ENCODE peak calls at places on chromosomes 13 and 19, in seven cellular contexts. I, R, E, B, D, Q and H are unnamed samples.

GRCh38 chr13:99655351-99656091 is 154.2 kb downstream of the TM9SF2 start:
- DNase-seq in D (peak; percentile 91), E (no peak), I (no peak), R (no peak), Q (no peak), B (no peak), H (peak; percentile 21)

GRCh38 chr13:46679369-46680180 is 117.4 kb downstream of the ESD start:
- DNase-seq in R (no peak), I (no peak), E (no peak), B (peak; percentile 58), Q (peak; percentile 91), D (no peak), H (peak; percentile 88)

GRCh38 chr13:81017525-81018152 is 676.7 kb upstream of the SPRY2 start:
- DNase-seq in R (no peak), B (peak; percentile 9), E (no peak), I (no peak), Q (peak; percentile 85), D (peak; percentile 64), H (peak; percentile 76)

GRCh38 chr13:68160466-68160865 is 930.3 kb upstream of the PCDH9 start:
- DNase-seq in D (peak; percentile 15), R (no peak), E (no peak), I (no peak), Q (peak; percentile 35), B (no peak), H (no peak)

GRCh38 chr19:2922987-2923386 is 21.8 kb downstream of the ZNF77 start:
- DNase-seq in D (peak; percentile 90), Q (peak; percentile 32), I (no peak), B (no peak), E (no peak), R (no peak), H (peak; percentile 35)

GRCh38 chr13:88000239-88000638 is 329.1 kb downstream of the SLITRK5 start:
- DNase-seq in R (no peak), B (no peak), D (no peak), I (no peak), E (no peak), Q (no peak), H (no peak)

GRCh38 chr19:29653398-29653797 is 11.9 kb upstream of the PLEKHF1 start:
- DNase-seq in B (no peak), Q (no peak), E (peak; percentile 6), D (no peak), I (no peak), R (no peak), H (no peak)

GRCh38 chr19:7415163-7415856 is 66.6 kb downstream of the ARHGEF18 start:
- DNase-seq in B (no peak), I (no peak), Q (peak; percentile 18), R (peak; percentile 69), D (peak; percentile 34), E (no peak), H (peak; percentile 79)

GRCh38 chr13:86446311-86446710 is 647.1 kb upstream of the SLITRK6 start:
- DNase-seq in R (no peak), E (no peak), D (peak; percentile 31), B (peak; percentile 80), Q (no peak), I (no peak), H (peak; percentile 96)

GRCh38 chr13:28179974-28180373 is 41.6 kb downstream of the PAN3 start:
- DNase-seq in E (no peak), I (no peak), B (no peak), R (no peak), D (no peak), Q (no peak), H (no peak)

GRCh38 chr19:46211201-46211881 is 18.2 kb upstream of the IGFL1 start:
- DNase-seq in B (no peak), I (no peak), D (peak; percentile 91), R (no peak), Q (no peak), E (no peak), H (no peak)

GRCh38 chr19:35756373-35757230 is at the start of gene HSPB6:
- DNase-seq in E (peak; percentile 90), D (no peak), Q (peak; percentile 25), R (no peak), I (no peak), B (no peak), H (peak; percentile 86)

GRCh38 chr13:49443327-49443688 is 556 bp downstream of the CAB39L start:
- DNase-seq in R (no peak), B (no peak), Q (peak; percentile 51), E (no peak), D (peak; percentile 40), I (no peak), H (peak; percentile 66)

GRCh38 chr13:113650275-113650674 is 7.7 kb downstream of the ATP4B start:
- DNase-seq in D (no peak), I (no peak), B (no peak), R (no peak), E (peak; percentile 42), Q (no peak), H (no peak)

GRCh38 chr13:32947411-32947810 is 68.8 kb upstream of the KL start:
- DNase-seq in D (no peak), R (no peak), Q (no peak), I (no peak), B (no peak), E (no peak), H (no peak)

GRCh38 chr19:5696196-5697021 is 6.3 kb downstream of the RPL36 start:
- DNase-seq in E (peak; percentile 65), I (no peak), Q (no peak), R (no peak), B (no peak), D (no peak), H (no peak)

DNA sequence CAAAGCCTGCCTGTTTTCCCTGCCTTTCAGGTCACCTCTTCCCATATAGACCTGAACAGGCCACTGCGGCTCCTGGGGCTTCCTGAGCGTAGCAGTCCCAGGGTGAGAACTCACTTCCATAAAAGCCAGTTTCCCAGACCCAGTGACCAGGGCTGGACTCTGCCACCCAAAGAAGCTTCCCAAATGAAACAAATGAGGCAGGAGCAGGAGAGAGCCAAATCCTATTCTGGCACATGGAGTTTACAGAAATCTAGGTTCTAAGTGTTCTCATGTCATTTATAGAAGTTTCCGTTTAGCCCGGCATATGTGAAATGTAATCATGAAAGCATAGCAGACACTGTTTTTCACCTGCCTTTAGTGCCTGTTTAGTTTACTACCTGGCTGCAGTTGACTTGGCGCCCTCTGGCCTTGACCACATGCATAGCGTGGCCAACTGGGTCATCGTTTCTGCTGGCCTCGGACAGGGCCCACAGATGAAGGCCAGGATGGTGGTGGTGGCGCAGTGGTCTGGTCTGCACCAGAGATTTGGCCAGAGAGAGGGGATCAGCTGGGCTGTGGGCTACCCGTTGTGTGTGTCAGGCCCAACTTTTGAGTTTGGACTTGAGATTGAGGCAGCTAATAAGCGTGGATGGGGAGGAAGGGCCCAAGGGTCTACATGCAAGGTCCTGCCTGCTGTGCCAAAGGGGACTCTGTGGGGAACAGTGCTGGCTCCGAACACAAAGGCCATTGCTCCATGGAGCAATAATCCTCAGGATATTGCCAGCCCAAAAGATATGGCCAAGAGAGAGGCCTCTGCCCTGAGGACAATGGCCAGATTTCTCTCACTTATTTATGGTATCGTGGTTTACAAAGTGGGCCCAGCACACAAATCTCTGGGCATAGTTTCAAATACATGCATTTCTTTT is 43.3 kb downstream of the NFIX start:
- DNase-seq in E (no peak), D (no peak), R (no peak), Q (no peak), B (no peak), I (no peak), H (no peak)
- H3K4me3 ChIP-seq in E (no peak overlapping the region), D (no peak overlapping the region), R (no peak overlapping the region), Q (no peak overlapping the region), B (no peak overlapping the region), I (no peak overlapping the region), H (no peak overlapping the region)

GRCh38 chr19:954272-954671 is 28.4 kb downstream of the ARID3A start:
- DNase-seq in D (no peak), E (no peak), R (no peak), B (no peak), I (no peak), Q (no peak), H (no peak)
- H3K4me3 ChIP-seq in D (no peak overlapping the region), E (no peak overlapping the region), R (no peak overlapping the region), B (no peak overlapping the region), I (peak overlapping the region; percentile 23), Q (no peak overlapping the region), H (no peak overlapping the region)

DNA sequence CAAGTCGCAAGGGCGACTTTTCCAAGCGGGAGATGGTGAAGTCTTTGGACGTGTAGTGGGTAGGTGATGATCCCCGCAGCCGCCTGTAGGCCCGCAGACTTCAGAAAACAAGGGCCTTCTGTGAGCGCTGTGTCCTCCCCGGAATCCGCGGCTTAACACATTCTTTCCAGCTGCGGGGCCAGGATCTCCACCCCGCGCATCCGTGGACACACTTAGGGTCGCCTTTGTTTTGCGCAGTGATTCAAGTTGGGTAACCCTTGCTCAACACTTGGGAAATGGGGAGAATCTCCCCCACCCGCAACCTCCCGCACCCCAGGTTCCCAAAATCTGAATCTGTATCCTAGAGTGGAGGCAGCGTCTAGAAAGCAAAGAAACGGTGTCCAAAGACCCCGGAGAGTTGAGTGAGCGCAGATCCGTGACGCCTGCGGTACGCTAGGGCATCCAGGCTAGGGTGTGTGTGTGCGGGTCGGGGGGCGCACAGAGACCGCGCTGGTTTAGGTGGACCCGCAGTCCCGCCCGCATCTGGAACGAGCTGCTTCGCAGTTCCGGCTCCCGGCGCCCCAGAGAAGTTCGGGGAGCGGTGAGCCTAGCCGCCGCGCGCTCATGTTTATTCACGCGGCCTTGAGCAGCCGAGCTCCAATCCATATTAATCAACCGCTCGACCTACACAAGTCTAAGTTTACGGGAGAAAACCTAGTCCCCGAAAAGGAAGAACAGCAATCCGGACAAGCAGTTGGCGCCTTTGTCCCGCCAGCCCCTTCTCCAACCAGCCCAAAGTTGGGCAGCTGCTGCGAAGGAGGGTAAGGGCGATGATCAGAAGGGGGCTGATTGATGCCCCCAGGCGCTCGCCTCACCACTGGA is 9.9 kb downstream of the SOX21 start:
- DNase-seq in D (no peak), B (no peak), I (no peak), E (no peak), R (no peak), Q (no peak), H (no peak)
- H3K4me3 ChIP-seq in D (no peak overlapping the region), B (no peak overlapping the region), I (no peak overlapping the region), E (no peak overlapping the region), R (no peak overlapping the region), Q (no peak overlapping the region), H (no peak overlapping the region)

DNA sequence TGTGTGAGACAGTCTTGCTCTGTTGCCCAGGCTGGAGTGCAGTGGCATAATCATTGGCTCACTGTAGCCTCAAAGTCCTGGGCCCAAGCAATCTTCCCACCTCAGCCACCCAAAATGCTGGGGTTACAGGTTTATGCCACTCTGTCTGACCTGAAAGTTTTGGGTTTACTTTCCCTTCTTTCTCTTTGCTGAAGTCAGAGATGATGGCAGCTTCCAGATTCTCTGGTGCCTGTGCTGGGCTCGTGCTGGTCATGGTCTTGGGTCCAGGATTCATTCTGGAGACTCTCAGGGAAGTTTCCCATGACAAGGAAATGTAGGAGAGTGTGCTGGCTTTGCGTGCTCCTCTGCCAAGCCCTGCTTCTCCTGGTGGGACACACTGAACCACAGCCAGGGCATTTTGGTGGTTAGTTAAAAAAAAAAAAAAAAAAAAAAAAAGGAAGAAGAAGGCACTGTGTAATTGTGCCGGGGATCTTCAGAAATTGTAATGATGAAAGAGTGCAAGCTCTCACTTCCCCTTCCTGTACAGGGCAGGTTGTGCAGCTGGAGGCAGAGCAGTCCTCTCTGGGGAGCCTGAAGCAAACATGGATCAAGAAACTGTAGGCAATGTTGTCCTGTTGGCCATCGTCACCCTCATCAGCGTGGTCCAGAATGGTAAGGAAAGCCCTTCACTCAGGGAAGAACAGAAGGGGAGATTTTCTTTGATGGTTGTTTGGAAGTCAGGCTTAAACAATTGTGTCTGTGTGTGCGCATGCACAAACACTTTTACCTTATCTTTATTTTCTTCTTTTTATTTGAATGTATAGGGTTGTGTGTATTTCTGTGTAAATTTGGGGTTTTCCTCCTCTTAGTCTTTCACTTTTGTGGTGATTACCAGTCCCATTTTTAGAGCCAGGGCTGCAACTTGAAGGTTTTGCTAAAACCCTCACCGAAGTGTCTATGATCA is at the start of gene ALOX5AP:
- DNase-seq in E (no peak), Q (no peak), B (no peak), I (peak; percentile 65), R (no peak), D (no peak), H (peak; percentile 34)
- H3K4me3 ChIP-seq in E (peak within 1 kb of the TSS; percentile 30), Q (no peak within 1 kb of the TSS), B (no peak within 1 kb of the TSS), I (peak within 1 kb of the TSS; percentile 19), R (no peak within 1 kb of the TSS), D (no peak within 1 kb of the TSS), H (no peak within 1 kb of the TSS)